ENCODE peak calls at places on chromosome 1, in six cellular contexts. One of them, this sample, is unnamed. For H3K27me3, the result is how much of the 10 kb centered on the place peaks cover.

GRCh38 chr1:228014235-228014930 is 7.6 kb downstream of the WNT3A start:
- DNase-seq in WERI-Rb-1: no peak
- DNase-seq in CD4-positive, alpha-beta memory T cell: no peak
- DNase-seq in effector memory CD4-positive, alpha-beta T cell: no peak
- DNase-seq in tibial artery: no peak
- DNase-seq in SJSA1: no peak
- DNase-seq in this sample: peak

GRCh38 chr1:21292991-21293536 is 2.8 kb upstream of the ECE1 start:
- DNase-seq in WERI-Rb-1: no peak
- DNase-seq in CD4-positive, alpha-beta memory T cell: peak
- DNase-seq in effector memory CD4-positive, alpha-beta T cell: peak
- DNase-seq in tibial artery: no peak
- DNase-seq in SJSA1: no peak
- DNase-seq in this sample: no peak

GRCh38 chr1:190904091-190904695 is 426.5 kb upstream of the BRINP3 start:
- DNase-seq in WERI-Rb-1: no peak
- DNase-seq in CD4-positive, alpha-beta memory T cell: no peak
- DNase-seq in effector memory CD4-positive, alpha-beta T cell: no peak
- DNase-seq in tibial artery: no peak
- DNase-seq in SJSA1: no peak
- DNase-seq in this sample: no peak

GRCh38 chr1:94634977-94635416 is 93.4 kb upstream of the F3 start:
- DNase-seq in WERI-Rb-1: peak
- DNase-seq in CD4-positive, alpha-beta memory T cell: no peak
- DNase-seq in effector memory CD4-positive, alpha-beta T cell: no peak
- DNase-seq in tibial artery: no peak
- DNase-seq in SJSA1: no peak
- DNase-seq in this sample: no peak

GRCh38 chr1:20291621-20292020 is 946 bp downstream of the VWA5B1 start:
- DNase-seq in WERI-Rb-1: no peak
- DNase-seq in CD4-positive, alpha-beta memory T cell: peak
- DNase-seq in effector memory CD4-positive, alpha-beta T cell: no peak
- DNase-seq in tibial artery: no peak
- DNase-seq in SJSA1: no peak
- DNase-seq in this sample: peak

GRCh38 chr1:220124542-220124941 is 30.6 kb downstream of the IARS2 start:
- DNase-seq in WERI-Rb-1: no peak
- DNase-seq in CD4-positive, alpha-beta memory T cell: no peak
- DNase-seq in effector memory CD4-positive, alpha-beta T cell: no peak
- DNase-seq in tibial artery: no peak
- DNase-seq in SJSA1: no peak
- DNase-seq in this sample: no peak

GRCh38 chr1:31985430-31985829 is 28.2 kb upstream of the KHDRBS1 start:
- DNase-seq in WERI-Rb-1: no peak
- DNase-seq in CD4-positive, alpha-beta memory T cell: peak
- DNase-seq in effector memory CD4-positive, alpha-beta T cell: no peak
- DNase-seq in tibial artery: no peak
- DNase-seq in SJSA1: peak
- DNase-seq in this sample: no peak

GRCh38 chr1:40350391-40350790 is 23.1 kb upstream of the SMAP2 start:
- DNase-seq in WERI-Rb-1: no peak
- DNase-seq in CD4-positive, alpha-beta memory T cell: no peak
- DNase-seq in effector memory CD4-positive, alpha-beta T cell: no peak
- DNase-seq in tibial artery: no peak
- DNase-seq in SJSA1: no peak
- DNase-seq in this sample: no peak

GRCh38 chr1:183901748-183902341 is 96.9 kb downstream of the RGL1 start:
- DNase-seq in WERI-Rb-1: no peak
- DNase-seq in CD4-positive, alpha-beta memory T cell: no peak
- DNase-seq in effector memory CD4-positive, alpha-beta T cell: no peak
- DNase-seq in tibial artery: no peak
- DNase-seq in SJSA1: no peak
- DNase-seq in this sample: no peak

DNA sequence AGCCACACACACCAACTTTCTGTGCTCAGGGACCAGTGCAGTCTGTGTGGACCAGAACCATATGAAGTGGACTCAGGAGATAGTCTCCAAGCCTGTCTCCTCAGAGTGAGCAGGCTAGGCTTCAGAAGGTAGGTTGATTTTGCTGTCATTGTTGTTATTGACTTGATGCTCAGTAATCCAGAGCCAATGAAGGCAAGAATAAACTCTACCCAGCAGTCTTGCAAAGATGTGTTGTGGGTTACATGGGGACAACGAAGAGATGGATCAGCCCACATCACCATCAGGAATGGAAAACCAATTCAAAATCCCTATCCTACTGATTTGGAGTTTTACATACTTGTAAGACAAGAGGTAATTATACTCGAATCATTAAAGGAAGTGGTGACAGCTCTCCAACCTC is 37.4 kb downstream of the PHC2 start:
- DNase-seq in WERI-Rb-1: no peak
- DNase-seq in CD4-positive, alpha-beta memory T cell: no peak
- DNase-seq in effector memory CD4-positive, alpha-beta T cell: no peak
- DNase-seq in tibial artery: no peak
- DNase-seq in SJSA1: no peak
- DNase-seq in this sample: no peak
- H3K4me3 ChIP-seq in WERI-Rb-1: no peak
- H3K4me3 ChIP-seq in CD4-positive, alpha-beta memory T cell: no peak
- H3K4me3 ChIP-seq in effector memory CD4-positive, alpha-beta T cell: no peak
- H3K4me3 ChIP-seq in tibial artery: no peak
- H3K4me3 ChIP-seq in SJSA1: no peak
- H3K4me3 ChIP-seq in this sample: no peak

DNA sequence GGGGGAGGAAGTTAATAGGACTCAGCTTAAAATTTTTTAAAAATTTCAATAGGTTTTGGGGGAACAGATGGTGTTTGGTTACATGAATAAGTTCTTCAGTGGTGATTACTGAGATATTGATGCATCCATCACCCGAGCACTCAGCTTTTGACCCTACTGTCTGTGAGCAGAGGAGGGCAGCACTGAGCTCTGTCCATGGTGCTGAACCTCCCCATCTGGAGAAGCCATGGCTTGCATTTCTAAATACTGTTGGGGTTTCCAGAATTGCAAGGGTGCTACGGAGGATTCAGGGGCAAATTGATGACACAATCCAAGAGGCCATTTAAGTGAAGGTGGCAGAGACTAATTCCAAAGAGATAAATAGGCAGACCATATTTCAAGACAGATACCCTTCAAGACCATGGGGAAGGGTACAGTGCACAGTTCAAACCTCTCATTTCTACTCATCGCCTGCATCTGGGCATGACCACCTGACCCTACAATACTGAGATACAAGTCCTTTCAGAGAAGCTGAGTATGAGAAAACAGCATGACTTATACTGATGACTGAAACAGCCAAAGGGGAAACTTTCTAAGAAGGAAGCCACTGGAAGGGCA is 17.2 kb downstream of the SYT2 start:
- DNase-seq in WERI-Rb-1: peak
- DNase-seq in CD4-positive, alpha-beta memory T cell: peak
- DNase-seq in effector memory CD4-positive, alpha-beta T cell: peak
- DNase-seq in tibial artery: peak
- DNase-seq in SJSA1: peak
- DNase-seq in this sample: peak
- H3K27me3 ChIP-seq in WERI-Rb-1: under half
- H3K27me3 ChIP-seq in CD4-positive, alpha-beta memory T cell: under half
- H3K27me3 ChIP-seq in effector memory CD4-positive, alpha-beta T cell: under half
- H3K27me3 ChIP-seq in tibial artery: under half
- H3K27me3 ChIP-seq in SJSA1: under half
- H3K27me3 ChIP-seq in this sample: under half

GRCh38 chr1:160773088-160773487 is 22.9 kb upstream of the LY9 start:
- DNase-seq in WERI-Rb-1: no peak
- DNase-seq in CD4-positive, alpha-beta memory T cell: no peak
- DNase-seq in effector memory CD4-positive, alpha-beta T cell: no peak
- DNase-seq in tibial artery: no peak
- DNase-seq in SJSA1: no peak
- DNase-seq in this sample: no peak
- H3K4me3 ChIP-seq in WERI-Rb-1: no peak
- H3K4me3 ChIP-seq in CD4-positive, alpha-beta memory T cell: no peak
- H3K4me3 ChIP-seq in effector memory CD4-positive, alpha-beta T cell: no peak
- H3K4me3 ChIP-seq in tibial artery: no peak
- H3K4me3 ChIP-seq in SJSA1: no peak
- H3K4me3 ChIP-seq in this sample: no peak

GRCh38 chr1:11651017-11651416 is 3.2 kb downstream of the FBXO2 start:
- DNase-seq in WERI-Rb-1: no peak
- DNase-seq in CD4-positive, alpha-beta memory T cell: no peak
- DNase-seq in effector memory CD4-positive, alpha-beta T cell: no peak
- DNase-seq in tibial artery: no peak
- DNase-seq in SJSA1: no peak
- DNase-seq in this sample: no peak
- H3K27me3 ChIP-seq in WERI-Rb-1: under half
- H3K27me3 ChIP-seq in CD4-positive, alpha-beta memory T cell: under half
- H3K27me3 ChIP-seq in effector memory CD4-positive, alpha-beta T cell: under half
- H3K27me3 ChIP-seq in tibial artery: under half
- H3K27me3 ChIP-seq in SJSA1: under half
- H3K27me3 ChIP-seq in this sample: half or more

DNA sequence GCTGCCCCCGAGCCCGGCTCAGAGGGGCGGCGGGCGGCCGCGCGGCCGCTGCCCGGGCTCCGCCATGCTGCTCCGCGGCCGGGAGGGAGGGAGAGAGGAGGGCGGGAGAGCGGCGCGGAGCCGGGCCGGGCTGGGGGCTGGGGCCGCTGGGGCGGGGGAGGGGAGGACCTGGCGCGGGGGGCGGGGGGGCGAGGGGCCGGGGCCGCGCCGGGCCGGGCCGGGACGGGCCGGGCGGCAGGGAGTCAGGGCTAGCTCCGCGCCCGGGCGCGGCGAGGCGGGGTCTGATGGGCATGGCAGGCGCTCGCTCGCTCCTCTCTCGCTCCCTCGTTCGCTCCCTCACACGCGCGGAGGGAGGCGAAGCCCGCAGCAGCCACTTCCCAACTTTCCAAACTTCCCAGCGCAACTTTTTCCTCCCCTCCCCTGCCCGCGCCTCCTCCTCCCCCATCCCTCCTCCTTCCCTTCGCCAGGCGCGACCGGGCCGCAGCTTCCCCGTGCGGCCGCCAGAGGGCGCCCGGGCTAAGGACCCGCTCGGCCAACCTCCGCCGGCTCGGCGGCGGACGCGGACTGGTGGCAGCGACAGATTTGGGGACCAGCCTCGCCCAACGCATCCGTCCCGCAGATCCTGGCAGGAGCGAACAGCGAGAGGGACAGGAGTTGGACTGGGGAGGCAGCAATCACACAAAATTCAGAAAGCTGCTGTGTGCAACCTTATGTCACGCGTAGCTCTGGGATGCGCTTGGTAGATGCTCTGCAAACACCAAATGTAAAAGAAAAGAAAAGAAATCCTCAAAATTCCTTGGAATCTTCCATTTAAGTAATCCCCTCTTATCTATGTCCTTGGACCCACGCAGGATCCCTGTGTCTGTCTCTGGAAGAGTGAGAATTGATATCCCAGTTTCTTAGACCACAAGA is at the start of gene TRABD2B:
- DNase-seq in WERI-Rb-1: peak
- DNase-seq in CD4-positive, alpha-beta memory T cell: peak
- DNase-seq in effector memory CD4-positive, alpha-beta T cell: peak
- DNase-seq in tibial artery: peak
- DNase-seq in SJSA1: peak
- DNase-seq in this sample: peak
- H3K4me3 ChIP-seq in WERI-Rb-1: peak
- H3K4me3 ChIP-seq in CD4-positive, alpha-beta memory T cell: no peak
- H3K4me3 ChIP-seq in effector memory CD4-positive, alpha-beta T cell: peak
- H3K4me3 ChIP-seq in tibial artery: peak
- H3K4me3 ChIP-seq in SJSA1: peak
- H3K4me3 ChIP-seq in this sample: peak

GRCh38 chr1:119655160-119655559 is 7.1 kb upstream of the ZNF697 start:
- DNase-seq in WERI-Rb-1: no peak
- DNase-seq in CD4-positive, alpha-beta memory T cell: no peak
- DNase-seq in effector memory CD4-positive, alpha-beta T cell: no peak
- DNase-seq in tibial artery: no peak
- DNase-seq in SJSA1: no peak
- DNase-seq in this sample: no peak

GRCh38 chr1:119652587-119652986 is 4.5 kb upstream of the ZNF697 start:
- DNase-seq in WERI-Rb-1: no peak
- DNase-seq in CD4-positive, alpha-beta memory T cell: no peak
- DNase-seq in effector memory CD4-positive, alpha-beta T cell: no peak
- DNase-seq in tibial artery: no peak
- DNase-seq in SJSA1: no peak
- DNase-seq in this sample: no peak

GRCh38 chr1:119653135-119653838 is 5.2 kb upstream of the ZNF697 start:
- DNase-seq in WERI-Rb-1: no peak
- DNase-seq in CD4-positive, alpha-beta memory T cell: no peak
- DNase-seq in effector memory CD4-positive, alpha-beta T cell: no peak
- DNase-seq in tibial artery: no peak
- DNase-seq in SJSA1: no peak
- DNase-seq in this sample: no peak

GRCh38 chr1:119651641-119652040 is 3.6 kb upstream of the ZNF697 start:
- DNase-seq in WERI-Rb-1: no peak
- DNase-seq in CD4-positive, alpha-beta memory T cell: no peak
- DNase-seq in effector memory CD4-positive, alpha-beta T cell: no peak
- DNase-seq in tibial artery: no peak
- DNase-seq in SJSA1: no peak
- DNase-seq in this sample: no peak

DNA sequence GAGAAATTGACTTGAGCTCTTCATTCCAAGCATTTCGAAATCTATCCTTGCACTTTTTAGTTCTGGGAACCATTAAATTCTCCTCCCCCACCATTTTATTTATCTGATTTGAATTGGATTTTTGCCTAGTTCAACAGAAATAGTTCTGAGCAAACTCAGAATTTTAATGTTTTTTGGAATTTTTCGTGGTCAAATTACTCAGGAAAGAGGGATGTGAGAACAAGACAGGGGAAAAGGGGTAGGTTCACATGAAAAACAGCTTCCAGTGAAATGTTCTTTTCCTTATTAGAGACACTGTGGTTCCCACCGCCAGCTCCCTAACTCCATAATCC is 5.7 kb upstream of the ZNF697 start:
- DNase-seq in WERI-Rb-1: no peak
- DNase-seq in CD4-positive, alpha-beta memory T cell: no peak
- DNase-seq in effector memory CD4-positive, alpha-beta T cell: no peak
- DNase-seq in tibial artery: no peak
- DNase-seq in SJSA1: no peak
- DNase-seq in this sample: no peak
- H3K27me3 ChIP-seq in WERI-Rb-1: under half
- H3K27me3 ChIP-seq in CD4-positive, alpha-beta memory T cell: under half
- H3K27me3 ChIP-seq in effector memory CD4-positive, alpha-beta T cell: under half
- H3K27me3 ChIP-seq in tibial artery: under half
- H3K27me3 ChIP-seq in SJSA1: under half
- H3K27me3 ChIP-seq in this sample: under half

This sample was measured in H7.